ENCODE peak calls at places on chromosomes 11 and 22, in eight cellular contexts. I is coronary artery; W is iPS DF 6.9; Q is colonic mucosa; H is CD4-positive, CD25-positive, alpha-beta regulatory T cell; T is upper lobe of right lung; M is CD4-positive, alpha-beta memory T cell; U is breast epithelium. N is an unnamed sample.

GRCh38 chr11:126268361-126268707 is 361 bp downstream of the SRPRA start:
- DNase-seq in I (no peak), W (no peak), Q (no peak), H (no peak), T (peak; percentile 70), M (no peak), U (no peak), N (peak; percentile 35)

GRCh38 chr11:118287006-118287405 is 17.5 kb upstream of the CD3E start:
- DNase-seq in I (no peak), W (no peak), Q (no peak), H (no peak), T (no peak), M (no peak), U (no peak), N (no peak)

GRCh38 chr11:12079726-12080556 is 30.4 kb upstream of the MICAL2 start:
- DNase-seq in I (peak; percentile 94), W (no peak), Q (no peak), H (no peak), T (peak; percentile 70), M (no peak), U (peak; percentile 65), N (no peak)

GRCh38 chr11:72226701-72227100 is 2.1 kb downstream of the INPPL1 start:
- DNase-seq in I (peak; percentile 62), W (no peak), Q (no peak), H (no peak), T (no peak), M (no peak), U (peak; percentile 47), N (no peak)

GRCh38 chr22:36934940-36935610 is 21.6 kb downstream of the CSF2RB start:
- DNase-seq in I (no peak), W (no peak), Q (no peak), H (no peak), T (no peak), M (no peak), U (no peak), N (no peak)

GRCh38 chr22:33321466-33321865 is 263.3 kb upstream of the SYN3 start:
- DNase-seq in I (no peak), W (no peak), Q (no peak), H (no peak), T (no peak), M (no peak), U (no peak), N (no peak)

GRCh38 chr11:126391970-126392637 is 36.6 kb downstream of the ST3GAL4 start:
- DNase-seq in I (no peak), W (no peak), Q (no peak), H (no peak), T (peak; percentile 36), M (no peak), U (peak; percentile 37), N (no peak)

GRCh38 chr11:122803306-122803705 is 35.0 kb upstream of the CRTAM start:
- DNase-seq in I (no peak), W (no peak), Q (no peak), H (no peak), T (no peak), M (no peak), U (no peak), N (no peak)

GRCh38 chr11:33891714-33892327 is at the start of gene LMO2:
- DNase-seq in I (no peak), W (no peak), Q (no peak), H (no peak), T (no peak), M (no peak), U (no peak), N (no peak)

GRCh38 chr11:132909016-132909606 is 623.2 kb downstream of the OPCML start:
- DNase-seq in I (no peak), W (no peak), Q (no peak), H (no peak), T (no peak), M (no peak), U (no peak), N (no peak)

GRCh38 chr22:27461470-27461869 is 340.1 kb downstream of the MN1 start:
- DNase-seq in I (no peak), W (no peak), Q (no peak), H (no peak), T (no peak), M (no peak), U (no peak), N (no peak)

GRCh38 chr11:80362578-80362977 is 921.7 kb upstream of the TENM4 start:
- DNase-seq in I (no peak), W (no peak), Q (no peak), H (no peak), T (no peak), M (no peak), U (no peak), N (no peak)

GRCh38 chr11:101974255-101974654 is 57.9 kb upstream of the ANGPTL5 start:
- DNase-seq in I (no peak), W (no peak), Q (no peak), H (no peak), T (no peak), M (no peak), U (no peak), N (no peak)

GRCh38 chr22:28252539-28252938 is 333.5 kb upstream of the PITPNB start:
- DNase-seq in I (no peak), W (no peak), Q (no peak), H (no peak), T (no peak), M (no peak), U (no peak), N (no peak)

GRCh38 chr11:15127341-15127740 is 12.6 kb downstream of the INSC start:
- DNase-seq in I (no peak), W (no peak), Q (no peak), H (no peak), T (no peak), M (no peak), U (no peak), N (no peak)

GRCh38 chr11:134365011-134365925 is 33.5 kb downstream of the GLB1L2 start:
- DNase-seq in I (no peak), W (no peak), Q (no peak), H (no peak), T (peak; percentile 59), M (no peak), U (peak; percentile 40), N (peak; percentile 48)

GRCh38 chr11:101929516-101929915 is 13.2 kb upstream of the ANGPTL5 start:
- DNase-seq in I (no peak), W (no peak), Q (no peak), H (no peak), T (no peak), M (no peak), U (no peak), N (no peak)

GRCh38 chr11:126999366-126999765 is 1.2 kb downstream of the KIRREL3 start:
- DNase-seq in I (no peak), W (no peak), Q (no peak), H (no peak), T (no peak), M (no peak), U (no peak), N (no peak)

GRCh38 chr11:44928807-44929206 is 21.9 kb downstream of the TP53I11 start:
- DNase-seq in I (no peak), W (no peak), Q (no peak), H (no peak), T (no peak), M (no peak), U (no peak), N (no peak)

GRCh38 chr11:70885721-70886305 is 366.6 kb downstream of the SHANK2 start:
- DNase-seq in I (no peak), W (no peak), Q (no peak), H (no peak), T (no peak), M (no peak), U (no peak), N (no peak)

GRCh38 chr22:40401532-40401931 is 31.1 kb downstream of the SGSM3 start:
- DNase-seq in I (no peak), W (no peak), Q (no peak), H (peak; percentile 77), T (no peak), M (peak; percentile 83), U (no peak), N (no peak)

GRCh38 chr11:14908214-14908880 is 16.3 kb upstream of the CYP2R1 start:
- DNase-seq in I (no peak), W (no peak), Q (peak; percentile 45), H (peak; percentile 74), T (no peak), M (no peak), U (no peak), N (peak; percentile 15)

GRCh38 chr22:42299586-42300285 is 29.3 kb upstream of the TCF20 start:
- DNase-seq in I (no peak), W (no peak), Q (no peak), H (peak; percentile 80), T (no peak), M (peak; percentile 76), U (no peak), N (no peak)

GRCh38 chr11:102920118-102920684 is 35.3 kb downstream of the MMP13 start:
- DNase-seq in I (no peak), W (no peak), Q (no peak), H (no peak), T (no peak), M (no peak), U (no peak), N (no peak)

GRCh38 chr11:58616594-58616993 is 5.9 kb upstream of the CNTF start:
- DNase-seq in I (no peak), W (no peak), Q (no peak), H (no peak), T (no peak), M (no peak), U (no peak), N (no peak)

GRCh38 chr11:112822478-112823274 is 138.5 kb upstream of the NCAM1 start:
- DNase-seq in I (no peak), W (no peak), Q (no peak), H (no peak), T (no peak), M (no peak), U (no peak), N (no peak)
- H3K27ac ChIP-seq in I (no peak overlapping the region), W (no peak overlapping the region), Q (no peak overlapping the region), H (no peak overlapping the region), T (no peak overlapping the region), M (no peak overlapping the region), U (no peak overlapping the region), N (no peak overlapping the region)

GRCh38 chr22:29630180-29630498 is 26.7 kb downstream of the NF2 start:
- DNase-seq in I (no peak), W (no peak), Q (no peak), H (no peak), T (no peak), M (no peak), U (no peak), N (no peak)
- H3K27ac ChIP-seq in I (no peak overlapping the region), W (no peak overlapping the region), Q (no peak overlapping the region), H (no peak overlapping the region), T (no peak overlapping the region), M (no peak overlapping the region), U (no peak overlapping the region), N (no peak overlapping the region)

GRCh38 chr11:43366597-43367121 is 7.9 kb downstream of the TTC17 start:
- DNase-seq in I (no peak), W (no peak), Q (no peak), H (no peak), T (no peak), M (no peak), U (no peak), N (no peak)
- H3K27ac ChIP-seq in I (no peak overlapping the region), W (no peak overlapping the region), Q (no peak overlapping the region), H (no peak overlapping the region), T (no peak overlapping the region), M (no peak overlapping the region), U (no peak overlapping the region), N (no peak overlapping the region)

GRCh38 chr22:23682827-23683355 is 7.9 kb upstream of the RGL4 start:
- DNase-seq in I (no peak), W (no peak), Q (no peak), H (no peak), T (no peak), M (no peak), U (peak; percentile 28), N (no peak)
- H3K27ac ChIP-seq in I (no peak overlapping the region), W (no peak overlapping the region), Q (no peak overlapping the region), H (no peak overlapping the region), T (no peak overlapping the region), M (no peak overlapping the region), U (no peak overlapping the region), N (no peak overlapping the region)

GRCh38 chr11:87173185-87174039 is 135.7 kb downstream of the TMEM135 start:
- DNase-seq in I (no peak), W (no peak), Q (no peak), H (peak; percentile 20), T (no peak), M (no peak), U (no peak), N (no peak)
- H3K27ac ChIP-seq in I (no peak overlapping the region), W (no peak overlapping the region), Q (no peak overlapping the region), H (no peak overlapping the region), T (no peak overlapping the region), M (no peak overlapping the region), U (no peak overlapping the region), N (no peak overlapping the region)